ENCODE peak calls at places on chromosomes 12 and 14, in six cellular contexts. One of them, this sample, is unnamed.

GRCh38 chr14:78448483-78449094 is 278.4 kb downstream of the NRXN3 start:
- DNase-seq in H1: peak; percentile 34
- DNase-seq in HepG2: peak; percentile 15
- DNase-seq in GM12878: peak; percentile 45
- DNase-seq in K562: peak; percentile 69
- DNase-seq in SK-N-SH: peak; percentile 61
- DNase-seq in this sample: no peak

GRCh38 chr14:73057939-73058223 is 453 bp upstream of the RBM25 start:
- DNase-seq in HepG2: no peak
- DNase-seq in K562: no peak
- DNase-seq in SK-N-SH: no peak
- DNase-seq in H1: no peak
- DNase-seq in GM12878: no peak
- DNase-seq in this sample: no peak

GRCh38 chr12:58295268-58295667 is 353.9 kb downstream of the ATP23 start:
- DNase-seq in GM12878: no peak
- DNase-seq in SK-N-SH: no peak
- DNase-seq in H1: no peak
- DNase-seq in HepG2: no peak
- DNase-seq in K562: no peak
- DNase-seq in this sample: no peak

GRCh38 chr12:122963928-122964240 is 2.4 kb downstream of the ABCB9 start:
- DNase-seq in GM12878: no peak
- DNase-seq in K562: no peak
- DNase-seq in H1: no peak
- DNase-seq in SK-N-SH: no peak
- DNase-seq in HepG2: no peak
- DNase-seq in this sample: no peak

GRCh38 chr14:81952917-81953316 is 419.3 kb upstream of the SEL1L start:
- DNase-seq in K562: no peak
- DNase-seq in H1: no peak
- DNase-seq in HepG2: no peak
- DNase-seq in SK-N-SH: no peak
- DNase-seq in GM12878: no peak
- DNase-seq in this sample: no peak

GRCh38 chr12:51270847-51271518 is 768 bp upstream of the SMAGP start:
- DNase-seq in K562: no peak
- DNase-seq in HepG2: peak; percentile 56
- DNase-seq in H1: no peak
- DNase-seq in SK-N-SH: no peak
- DNase-seq in GM12878: no peak
- DNase-seq in this sample: no peak

GRCh38 chr14:21070610-21071224 is 613 bp downstream of the ARHGEF40 start:
- DNase-seq in SK-N-SH: peak; percentile 71
- DNase-seq in K562: peak; percentile 38
- DNase-seq in HepG2: peak; percentile 69
- DNase-seq in GM12878: no peak
- DNase-seq in H1: no peak
- DNase-seq in this sample: peak; percentile 77

GRCh38 chr14:32319368-32320049 is 9.6 kb upstream of the AKAP6 start:
- DNase-seq in HepG2: no peak
- DNase-seq in H1: no peak
- DNase-seq in GM12878: no peak
- DNase-seq in K562: no peak
- DNase-seq in SK-N-SH: no peak
- DNase-seq in this sample: no peak

GRCh38 chr12:38540156-38540555 is 223.6 kb downstream of the ALG10B start:
- DNase-seq in HepG2: no peak
- DNase-seq in K562: no peak
- DNase-seq in SK-N-SH: no peak
- DNase-seq in GM12878: no peak
- DNase-seq in H1: no peak
- DNase-seq in this sample: no peak

GRCh38 chr12:116603516-116603915 is 44.3 kb downstream of the MAP1LC3B2 start:
- DNase-seq in HepG2: no peak
- DNase-seq in H1: no peak
- DNase-seq in GM12878: no peak
- DNase-seq in SK-N-SH: peak; percentile 60
- DNase-seq in K562: no peak
- DNase-seq in this sample: no peak

GRCh38 chr14:31057701-31058364 is 31.7 kb upstream of the STRN3 start:
- DNase-seq in K562: no peak
- DNase-seq in H1: no peak
- DNase-seq in SK-N-SH: no peak
- DNase-seq in HepG2: no peak
- DNase-seq in GM12878: no peak
- DNase-seq in this sample: no peak

GRCh38 chr12:94761559-94761958 is 111.2 kb upstream of the TMCC3 start:
- DNase-seq in GM12878: no peak
- DNase-seq in K562: no peak
- DNase-seq in SK-N-SH: no peak
- DNase-seq in HepG2: peak; percentile 9
- DNase-seq in H1: no peak
- DNase-seq in this sample: no peak

GRCh38 chr12:91127296-91127695 is 16.0 kb upstream of the LUM start:
- DNase-seq in GM12878: no peak
- DNase-seq in SK-N-SH: no peak
- DNase-seq in H1: no peak
- DNase-seq in HepG2: no peak
- DNase-seq in K562: no peak
- DNase-seq in this sample: no peak

GRCh38 chr14:67964391-67964812 is 144.8 kb downstream of the RAD51B start:
- DNase-seq in K562: no peak
- DNase-seq in SK-N-SH: no peak
- DNase-seq in GM12878: no peak
- DNase-seq in H1: no peak
- DNase-seq in HepG2: no peak
- DNase-seq in this sample: no peak

GRCh38 chr12:24705741-24706358 is 243.1 kb downstream of the BCAT1 start:
- DNase-seq in K562: no peak
- DNase-seq in HepG2: no peak
- DNase-seq in GM12878: peak; percentile 80
- DNase-seq in SK-N-SH: no peak
- DNase-seq in H1: no peak
- DNase-seq in this sample: no peak

GRCh38 chr12:10027311-10028099 is 3.0 kb upstream of the CLEC9A start:
- DNase-seq in H1: no peak
- DNase-seq in SK-N-SH: no peak
- DNase-seq in GM12878: no peak
- DNase-seq in K562: no peak
- DNase-seq in HepG2: no peak
- DNase-seq in this sample: peak; percentile 94

GRCh38 chr14:106442857-106443256 is 916.5 kb downstream of the TMEM121 start:
- DNase-seq in H1: no peak
- DNase-seq in HepG2: no peak
- DNase-seq in GM12878: no peak
- DNase-seq in SK-N-SH: no peak
- DNase-seq in K562: no peak
- DNase-seq in this sample: no peak

GRCh38 chr12:53042607-53043454 is 7.0 kb upstream of the TNS2 start:
- DNase-seq in GM12878: no peak
- DNase-seq in SK-N-SH: peak; percentile 7
- DNase-seq in H1: no peak
- DNase-seq in HepG2: peak; percentile 43
- DNase-seq in K562: no peak
- DNase-seq in this sample: no peak

GRCh38 chr12:53045646-53046045 is 4.2 kb upstream of the TNS2 start:
- DNase-seq in K562: no peak
- DNase-seq in H1: no peak
- DNase-seq in GM12878: no peak
- DNase-seq in SK-N-SH: no peak
- DNase-seq in HepG2: no peak
- DNase-seq in this sample: no peak

GRCh38 chr12:53046655-53047220 is 3.1 kb upstream of the TNS2 start:
- DNase-seq in HepG2: peak; percentile 51
- DNase-seq in SK-N-SH: no peak
- DNase-seq in H1: no peak
- DNase-seq in K562: no peak
- DNase-seq in GM12878: no peak
- DNase-seq in this sample: peak; percentile 63

GRCh38 chr12:53044052-53044581 is 5.7 kb upstream of the TNS2 start:
- DNase-seq in H1: no peak
- DNase-seq in HepG2: peak; percentile 72
- DNase-seq in SK-N-SH: peak; percentile 6
- DNase-seq in K562: no peak
- DNase-seq in GM12878: no peak
- DNase-seq in this sample: no peak

DNA sequence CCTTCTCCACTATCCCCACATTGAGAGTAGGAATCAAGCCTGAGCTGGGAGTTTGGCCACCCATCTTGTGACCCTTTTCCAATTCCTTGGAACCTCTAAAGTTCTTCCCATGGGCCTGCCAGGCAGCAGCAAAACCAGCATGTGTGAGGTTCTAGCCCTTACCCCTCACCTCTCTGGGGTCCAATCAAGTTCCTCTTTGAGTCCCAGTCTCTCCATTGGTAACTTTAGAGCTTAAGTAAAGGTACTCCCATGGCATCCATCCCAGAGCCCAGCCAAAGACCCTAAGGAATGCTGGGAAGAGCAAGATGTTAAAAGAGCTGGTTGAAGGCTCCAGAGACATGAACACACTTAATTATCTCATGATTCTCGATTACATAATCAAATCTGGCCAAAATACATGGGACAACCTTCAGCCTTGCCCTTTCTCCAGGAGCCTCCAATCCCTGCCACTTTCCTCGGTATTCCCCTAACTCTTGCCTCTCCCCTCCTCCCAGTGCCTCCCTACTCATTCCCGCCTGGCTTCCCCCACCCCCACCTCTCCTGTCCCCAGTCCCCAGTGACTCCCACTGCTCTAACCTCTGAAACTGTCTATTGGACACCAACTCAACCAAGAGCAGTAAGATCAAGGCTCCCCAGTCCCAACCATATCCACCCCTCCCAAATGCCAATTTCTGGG is 4.8 kb upstream of the TNS2 start:
- DNase-seq in K562: no peak
- DNase-seq in H1: no peak
- DNase-seq in HepG2: no peak
- DNase-seq in SK-N-SH: no peak
- DNase-seq in GM12878: no peak
- DNase-seq in this sample: no peak
- H3K4me3 ChIP-seq in K562: no peak overlapping the region
- H3K4me3 ChIP-seq in H1: peak overlapping the region; percentile 36
- H3K4me3 ChIP-seq in HepG2: no peak overlapping the region
- H3K4me3 ChIP-seq in SK-N-SH: no peak overlapping the region
- H3K4me3 ChIP-seq in GM12878: no peak overlapping the region
- H3K4me3 ChIP-seq in this sample: no peak overlapping the region

GRCh38 chr12:108607981-108608600 is 10.2 kb upstream of the TMEM119 start:
- DNase-seq in HepG2: no peak
- DNase-seq in K562: no peak
- DNase-seq in GM12878: no peak
- DNase-seq in SK-N-SH: no peak
- DNase-seq in H1: no peak
- DNase-seq in this sample: no peak

GRCh38 chr12:108605000-108605689 is 7.3 kb upstream of the TMEM119 start:
- DNase-seq in H1: no peak
- DNase-seq in HepG2: peak; percentile 23
- DNase-seq in SK-N-SH: no peak
- DNase-seq in GM12878: no peak
- DNase-seq in K562: no peak
- DNase-seq in this sample: no peak

GRCh38 chr12:108605690-108606406 is 8.0 kb upstream of the TMEM119 start:
- DNase-seq in H1: no peak
- DNase-seq in GM12878: no peak
- DNase-seq in K562: no peak
- DNase-seq in HepG2: no peak
- DNase-seq in SK-N-SH: no peak
- DNase-seq in this sample: no peak

GRCh38 chr12:108604208-108604941 is 6.5 kb upstream of the TMEM119 start:
- DNase-seq in HepG2: no peak
- DNase-seq in GM12878: no peak
- DNase-seq in SK-N-SH: no peak
- DNase-seq in H1: no peak
- DNase-seq in K562: no peak
- DNase-seq in this sample: no peak

DNA sequence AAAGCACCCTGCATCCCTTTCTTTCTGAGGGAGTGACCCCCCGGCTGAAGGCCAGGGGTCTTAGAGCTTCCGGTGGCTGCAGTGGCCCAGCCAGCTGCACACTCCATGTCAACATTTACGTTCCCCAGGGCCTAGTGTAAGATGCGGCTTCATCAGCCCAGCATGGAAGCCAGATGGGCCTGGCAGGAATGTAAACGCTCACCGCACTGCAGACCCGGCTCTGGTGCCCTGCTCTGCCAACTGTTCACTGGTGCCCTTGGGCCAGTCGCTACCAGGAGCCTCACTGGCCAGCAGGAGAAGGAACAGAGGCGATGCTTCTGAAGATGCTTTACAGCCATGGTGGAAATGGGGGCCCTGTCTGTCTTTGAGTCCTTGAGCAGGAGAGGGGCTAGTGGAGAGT is 8.6 kb upstream of the TMEM119 start:
- DNase-seq in HepG2: no peak
- DNase-seq in K562: no peak
- DNase-seq in SK-N-SH: peak; percentile 67
- DNase-seq in GM12878: no peak
- DNase-seq in H1: no peak
- DNase-seq in this sample: no peak
- TF ChIP-seq GABPA in HepG2: no peak
- TF ChIP-seq GABPA in K562: no peak
- TF ChIP-seq GABPA in SK-N-SH: no peak
- TF ChIP-seq GABPA in GM12878: no peak
- TF ChIP-seq GABPA in H1: no peak
- TF ChIP-seq GABPA in this sample: no peak

GRCh38 chr12:63948211-63948610 is 103.7 kb downstream of the SRGAP1 start:
- DNase-seq in GM12878: no peak
- DNase-seq in SK-N-SH: no peak
- DNase-seq in H1: no peak
- DNase-seq in K562: no peak
- DNase-seq in HepG2: no peak
- DNase-seq in this sample: no peak
- H3K4me3 ChIP-seq in GM12878: no peak overlapping the region
- H3K4me3 ChIP-seq in SK-N-SH: no peak overlapping the region
- H3K4me3 ChIP-seq in H1: no peak overlapping the region
- H3K4me3 ChIP-seq in K562: no peak overlapping the region
- H3K4me3 ChIP-seq in HepG2: no peak overlapping the region
- H3K4me3 ChIP-seq in this sample: no peak overlapping the region

GRCh38 chr14:90399541-90400444 is 3.0 kb downstream of the CALM1 start:
- DNase-seq in H1: peak; percentile 68
- DNase-seq in K562: peak; percentile 71
- DNase-seq in GM12878: peak; percentile 68
- DNase-seq in HepG2: peak; percentile 83
- DNase-seq in SK-N-SH: peak; percentile 89
- DNase-seq in this sample: peak; percentile 80
- TF ChIP-seq GABPA in H1: no peak
- TF ChIP-seq GABPA in K562: no peak
- TF ChIP-seq GABPA in GM12878: no peak
- TF ChIP-seq GABPA in HepG2: no peak
- TF ChIP-seq GABPA in SK-N-SH: no peak
- TF ChIP-seq GABPA in this sample: no peak

DNA sequence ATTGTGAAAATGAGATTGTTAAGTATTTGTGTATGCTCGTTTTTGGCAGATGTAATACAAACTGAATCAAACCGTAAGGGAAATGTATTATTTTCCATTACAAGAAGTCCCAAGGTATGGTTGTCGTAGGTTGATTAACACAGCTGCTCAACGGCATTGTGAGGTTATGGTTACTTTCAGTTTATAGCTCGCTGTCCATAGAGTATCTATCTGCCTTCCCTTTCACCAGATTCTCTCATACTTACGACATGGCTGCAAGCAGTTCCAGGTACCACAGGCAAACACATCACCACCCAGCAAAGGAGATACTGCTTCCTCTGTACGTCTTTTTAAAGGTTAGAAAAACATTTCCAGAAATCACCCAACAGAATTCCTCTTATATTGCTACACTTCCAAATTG is 338.5 kb downstream of the SYT1 start:
- DNase-seq in SK-N-SH: no peak
- DNase-seq in H1: no peak
- DNase-seq in GM12878: no peak
- DNase-seq in HepG2: no peak
- DNase-seq in K562: no peak
- DNase-seq in this sample: no peak
- H3K4me3 ChIP-seq in SK-N-SH: no peak overlapping the region
- H3K4me3 ChIP-seq in H1: no peak overlapping the region
- H3K4me3 ChIP-seq in GM12878: no peak overlapping the region
- H3K4me3 ChIP-seq in HepG2: no peak overlapping the region
- H3K4me3 ChIP-seq in K562: no peak overlapping the region
- H3K4me3 ChIP-seq in this sample: no peak overlapping the region